ENCODE peak calls at places on chromosomes 7 and 10, in nine cellular contexts. One of them, this sample, is unnamed.

GRCh38 chr7:116588641-116589594 is 64.1 kb downstream of the CAV1 start:
- DNase-seq in NCI-H460: peak
- DNase-seq in iPS-NIHi11: peak
- DNase-seq in stimulated activated CD4-positive, alpha-beta T cell treated with anti-CD3 and anti-CD28 coated beads, Interleukin-1b, Interleukin-23, amount 100 ng/mL, for 24 hours: no peak
- DNase-seq in neuronal stem cell: peak
- DNase-seq in dorsolateral prefrontal cortex: no peak
- DNase-seq in brain microvascular endothelial cell: peak
- DNase-seq in GM06990: peak
- DNase-seq in activated naive CD4-positive, alpha-beta T cell treated with anti-CD3 and anti-CD28 coated beads, Interleukin-2, amount 10 ng/mL, durations not matched to agents 7 days and 5 days: no peak
- DNase-seq in this sample: peak

GRCh38 chr10:52420656-52421055 is 106.6 kb downstream of the DKK1 start:
- DNase-seq in NCI-H460: no peak
- DNase-seq in iPS-NIHi11: no peak
- DNase-seq in stimulated activated CD4-positive, alpha-beta T cell treated with anti-CD3 and anti-CD28 coated beads, Interleukin-1b, Interleukin-23, amount 100 ng/mL, for 24 hours: no peak
- DNase-seq in neuronal stem cell: no peak
- DNase-seq in dorsolateral prefrontal cortex: no peak
- DNase-seq in brain microvascular endothelial cell: peak
- DNase-seq in GM06990: no peak
- DNase-seq in activated naive CD4-positive, alpha-beta T cell treated with anti-CD3 and anti-CD28 coated beads, Interleukin-2, amount 10 ng/mL, durations not matched to agents 7 days and 5 days: no peak
- DNase-seq in this sample: no peak

GRCh38 chr10:22443200-22443881 is 98.0 kb downstream of the SPAG6 start:
- DNase-seq in NCI-H460: no peak
- DNase-seq in iPS-NIHi11: no peak
- DNase-seq in stimulated activated CD4-positive, alpha-beta T cell treated with anti-CD3 and anti-CD28 coated beads, Interleukin-1b, Interleukin-23, amount 100 ng/mL, for 24 hours: no peak
- DNase-seq in neuronal stem cell: no peak
- DNase-seq in dorsolateral prefrontal cortex: no peak
- DNase-seq in brain microvascular endothelial cell: no peak
- DNase-seq in GM06990: no peak
- DNase-seq in activated naive CD4-positive, alpha-beta T cell treated with anti-CD3 and anti-CD28 coated beads, Interleukin-2, amount 10 ng/mL, durations not matched to agents 7 days and 5 days: no peak
- DNase-seq in this sample: no peak

GRCh38 chr10:100980327-100981110 is 6.8 kb downstream of the MRPL43 start:
- DNase-seq in NCI-H460: no peak
- DNase-seq in iPS-NIHi11: no peak
- DNase-seq in stimulated activated CD4-positive, alpha-beta T cell treated with anti-CD3 and anti-CD28 coated beads, Interleukin-1b, Interleukin-23, amount 100 ng/mL, for 24 hours: no peak
- DNase-seq in neuronal stem cell: no peak
- DNase-seq in dorsolateral prefrontal cortex: peak
- DNase-seq in brain microvascular endothelial cell: no peak
- DNase-seq in GM06990: no peak
- DNase-seq in activated naive CD4-positive, alpha-beta T cell treated with anti-CD3 and anti-CD28 coated beads, Interleukin-2, amount 10 ng/mL, durations not matched to agents 7 days and 5 days: peak
- DNase-seq in this sample: no peak

GRCh38 chr10:61000769-61001730 is 57.1 kb upstream of the RHOBTB1 start:
- DNase-seq in NCI-H460: no peak
- DNase-seq in iPS-NIHi11: peak
- DNase-seq in stimulated activated CD4-positive, alpha-beta T cell treated with anti-CD3 and anti-CD28 coated beads, Interleukin-1b, Interleukin-23, amount 100 ng/mL, for 24 hours: no peak
- DNase-seq in neuronal stem cell: peak
- DNase-seq in dorsolateral prefrontal cortex: peak
- DNase-seq in brain microvascular endothelial cell: no peak
- DNase-seq in GM06990: no peak
- DNase-seq in activated naive CD4-positive, alpha-beta T cell treated with anti-CD3 and anti-CD28 coated beads, Interleukin-2, amount 10 ng/mL, durations not matched to agents 7 days and 5 days: no peak
- DNase-seq in this sample: no peak

GRCh38 chr7:68866136-68866535 is 732.1 kb upstream of the AUTS2 start:
- DNase-seq in NCI-H460: no peak
- DNase-seq in iPS-NIHi11: no peak
- DNase-seq in stimulated activated CD4-positive, alpha-beta T cell treated with anti-CD3 and anti-CD28 coated beads, Interleukin-1b, Interleukin-23, amount 100 ng/mL, for 24 hours: no peak
- DNase-seq in neuronal stem cell: no peak
- DNase-seq in dorsolateral prefrontal cortex: no peak
- DNase-seq in brain microvascular endothelial cell: no peak
- DNase-seq in GM06990: no peak
- DNase-seq in activated naive CD4-positive, alpha-beta T cell treated with anti-CD3 and anti-CD28 coated beads, Interleukin-2, amount 10 ng/mL, durations not matched to agents 7 days and 5 days: no peak
- DNase-seq in this sample: no peak

GRCh38 chr10:23611308-23611631 is 172.4 kb downstream of the OTUD1 start:
- DNase-seq in NCI-H460: no peak
- DNase-seq in iPS-NIHi11: no peak
- DNase-seq in stimulated activated CD4-positive, alpha-beta T cell treated with anti-CD3 and anti-CD28 coated beads, Interleukin-1b, Interleukin-23, amount 100 ng/mL, for 24 hours: no peak
- DNase-seq in neuronal stem cell: no peak
- DNase-seq in dorsolateral prefrontal cortex: no peak
- DNase-seq in brain microvascular endothelial cell: no peak
- DNase-seq in GM06990: no peak
- DNase-seq in activated naive CD4-positive, alpha-beta T cell treated with anti-CD3 and anti-CD28 coated beads, Interleukin-2, amount 10 ng/mL, durations not matched to agents 7 days and 5 days: no peak
- DNase-seq in this sample: no peak

GRCh38 chr10:30591249-30591670 is 38.3 kb downstream of the LYZL2 start:
- DNase-seq in NCI-H460: peak
- DNase-seq in iPS-NIHi11: peak
- DNase-seq in stimulated activated CD4-positive, alpha-beta T cell treated with anti-CD3 and anti-CD28 coated beads, Interleukin-1b, Interleukin-23, amount 100 ng/mL, for 24 hours: no peak
- DNase-seq in neuronal stem cell: peak
- DNase-seq in dorsolateral prefrontal cortex: no peak
- DNase-seq in brain microvascular endothelial cell: peak
- DNase-seq in GM06990: no peak
- DNase-seq in activated naive CD4-positive, alpha-beta T cell treated with anti-CD3 and anti-CD28 coated beads, Interleukin-2, amount 10 ng/mL, durations not matched to agents 7 days and 5 days: peak
- DNase-seq in this sample: peak

GRCh38 chr10:17001961-17002749 is 127.5 kb downstream of the CUBN start:
- DNase-seq in NCI-H460: no peak
- DNase-seq in iPS-NIHi11: no peak
- DNase-seq in stimulated activated CD4-positive, alpha-beta T cell treated with anti-CD3 and anti-CD28 coated beads, Interleukin-1b, Interleukin-23, amount 100 ng/mL, for 24 hours: no peak
- DNase-seq in neuronal stem cell: no peak
- DNase-seq in dorsolateral prefrontal cortex: no peak
- DNase-seq in brain microvascular endothelial cell: peak
- DNase-seq in GM06990: peak
- DNase-seq in activated naive CD4-positive, alpha-beta T cell treated with anti-CD3 and anti-CD28 coated beads, Interleukin-2, amount 10 ng/mL, durations not matched to agents 7 days and 5 days: peak
- DNase-seq in this sample: no peak

GRCh38 chr10:132443605-132443997 is 46.6 kb downstream of the PWWP2B start:
- DNase-seq in NCI-H460: peak
- DNase-seq in iPS-NIHi11: no peak
- DNase-seq in stimulated activated CD4-positive, alpha-beta T cell treated with anti-CD3 and anti-CD28 coated beads, Interleukin-1b, Interleukin-23, amount 100 ng/mL, for 24 hours: peak
- DNase-seq in neuronal stem cell: no peak
- DNase-seq in dorsolateral prefrontal cortex: no peak
- DNase-seq in brain microvascular endothelial cell: peak
- DNase-seq in GM06990: no peak
- DNase-seq in activated naive CD4-positive, alpha-beta T cell treated with anti-CD3 and anti-CD28 coated beads, Interleukin-2, amount 10 ng/mL, durations not matched to agents 7 days and 5 days: peak
- DNase-seq in this sample: no peak

GRCh38 chr7:22550514-22551010 is 50.6 kb upstream of the STEAP1B start:
- DNase-seq in NCI-H460: no peak
- DNase-seq in iPS-NIHi11: no peak
- DNase-seq in stimulated activated CD4-positive, alpha-beta T cell treated with anti-CD3 and anti-CD28 coated beads, Interleukin-1b, Interleukin-23, amount 100 ng/mL, for 24 hours: no peak
- DNase-seq in neuronal stem cell: no peak
- DNase-seq in dorsolateral prefrontal cortex: no peak
- DNase-seq in brain microvascular endothelial cell: no peak
- DNase-seq in GM06990: no peak
- DNase-seq in activated naive CD4-positive, alpha-beta T cell treated with anti-CD3 and anti-CD28 coated beads, Interleukin-2, amount 10 ng/mL, durations not matched to agents 7 days and 5 days: no peak
- DNase-seq in this sample: no peak

GRCh38 chr10:79139124-79139835 is 70.5 kb downstream of the ZMIZ1 start:
- DNase-seq in NCI-H460: no peak
- DNase-seq in iPS-NIHi11: no peak
- DNase-seq in stimulated activated CD4-positive, alpha-beta T cell treated with anti-CD3 and anti-CD28 coated beads, Interleukin-1b, Interleukin-23, amount 100 ng/mL, for 24 hours: no peak
- DNase-seq in neuronal stem cell: no peak
- DNase-seq in dorsolateral prefrontal cortex: no peak
- DNase-seq in brain microvascular endothelial cell: peak
- DNase-seq in GM06990: no peak
- DNase-seq in activated naive CD4-positive, alpha-beta T cell treated with anti-CD3 and anti-CD28 coated beads, Interleukin-2, amount 10 ng/mL, durations not matched to agents 7 days and 5 days: no peak
- DNase-seq in this sample: no peak

GRCh38 chr7:150403376-150404171 is 24.4 kb downstream of the ZNF775 start:
- DNase-seq in NCI-H460: no peak
- DNase-seq in iPS-NIHi11: no peak
- DNase-seq in stimulated activated CD4-positive, alpha-beta T cell treated with anti-CD3 and anti-CD28 coated beads, Interleukin-1b, Interleukin-23, amount 100 ng/mL, for 24 hours: no peak
- DNase-seq in neuronal stem cell: no peak
- DNase-seq in dorsolateral prefrontal cortex: no peak
- DNase-seq in brain microvascular endothelial cell: no peak
- DNase-seq in GM06990: no peak
- DNase-seq in activated naive CD4-positive, alpha-beta T cell treated with anti-CD3 and anti-CD28 coated beads, Interleukin-2, amount 10 ng/mL, durations not matched to agents 7 days and 5 days: peak
- DNase-seq in this sample: no peak

GRCh38 chr7:126040114-126041045 is 1110.8 kb upstream of the POT1 start:
- DNase-seq in NCI-H460: no peak
- DNase-seq in iPS-NIHi11: no peak
- DNase-seq in stimulated activated CD4-positive, alpha-beta T cell treated with anti-CD3 and anti-CD28 coated beads, Interleukin-1b, Interleukin-23, amount 100 ng/mL, for 24 hours: no peak
- DNase-seq in neuronal stem cell: no peak
- DNase-seq in dorsolateral prefrontal cortex: no peak
- DNase-seq in brain microvascular endothelial cell: no peak
- DNase-seq in GM06990: no peak
- DNase-seq in activated naive CD4-positive, alpha-beta T cell treated with anti-CD3 and anti-CD28 coated beads, Interleukin-2, amount 10 ng/mL, durations not matched to agents 7 days and 5 days: no peak
- DNase-seq in this sample: no peak

GRCh38 chr10:80158598-80159127 is 26.1 kb downstream of the PLAC9 start:
- DNase-seq in NCI-H460: peak
- DNase-seq in iPS-NIHi11: peak
- DNase-seq in stimulated activated CD4-positive, alpha-beta T cell treated with anti-CD3 and anti-CD28 coated beads, Interleukin-1b, Interleukin-23, amount 100 ng/mL, for 24 hours: no peak
- DNase-seq in neuronal stem cell: no peak
- DNase-seq in dorsolateral prefrontal cortex: peak
- DNase-seq in brain microvascular endothelial cell: peak
- DNase-seq in GM06990: no peak
- DNase-seq in activated naive CD4-positive, alpha-beta T cell treated with anti-CD3 and anti-CD28 coated beads, Interleukin-2, amount 10 ng/mL, durations not matched to agents 7 days and 5 days: no peak
- DNase-seq in this sample: no peak

GRCh38 chr7:43879477-43879876 is 10.2 kb upstream of the MRPS24 start:
- DNase-seq in NCI-H460: no peak
- DNase-seq in iPS-NIHi11: no peak
- DNase-seq in stimulated activated CD4-positive, alpha-beta T cell treated with anti-CD3 and anti-CD28 coated beads, Interleukin-1b, Interleukin-23, amount 100 ng/mL, for 24 hours: no peak
- DNase-seq in neuronal stem cell: no peak
- DNase-seq in dorsolateral prefrontal cortex: no peak
- DNase-seq in brain microvascular endothelial cell: peak
- DNase-seq in GM06990: no peak
- DNase-seq in activated naive CD4-positive, alpha-beta T cell treated with anti-CD3 and anti-CD28 coated beads, Interleukin-2, amount 10 ng/mL, durations not matched to agents 7 days and 5 days: no peak
- DNase-seq in this sample: no peak

GRCh38 chr10:59991117-59991516 is 84.8 kb upstream of the CCDC6 start:
- DNase-seq in NCI-H460: no peak
- DNase-seq in iPS-NIHi11: no peak
- DNase-seq in stimulated activated CD4-positive, alpha-beta T cell treated with anti-CD3 and anti-CD28 coated beads, Interleukin-1b, Interleukin-23, amount 100 ng/mL, for 24 hours: no peak
- DNase-seq in neuronal stem cell: no peak
- DNase-seq in dorsolateral prefrontal cortex: no peak
- DNase-seq in brain microvascular endothelial cell: no peak
- DNase-seq in GM06990: no peak
- DNase-seq in activated naive CD4-positive, alpha-beta T cell treated with anti-CD3 and anti-CD28 coated beads, Interleukin-2, amount 10 ng/mL, durations not matched to agents 7 days and 5 days: no peak
- DNase-seq in this sample: peak

GRCh38 chr7:11835260-11835659 is 3.3 kb upstream of the THSD7A start:
- DNase-seq in NCI-H460: peak
- DNase-seq in iPS-NIHi11: no peak
- DNase-seq in stimulated activated CD4-positive, alpha-beta T cell treated with anti-CD3 and anti-CD28 coated beads, Interleukin-1b, Interleukin-23, amount 100 ng/mL, for 24 hours: no peak
- DNase-seq in neuronal stem cell: no peak
- DNase-seq in dorsolateral prefrontal cortex: no peak
- DNase-seq in brain microvascular endothelial cell: no peak
- DNase-seq in GM06990: no peak
- DNase-seq in activated naive CD4-positive, alpha-beta T cell treated with anti-CD3 and anti-CD28 coated beads, Interleukin-2, amount 10 ng/mL, durations not matched to agents 7 days and 5 days: no peak
- DNase-seq in this sample: no peak